ENCODE peak calls at places on chromosome 6, in eight cellular contexts. T is choroid plexus epithelial cell; R is heart left ventricle; M is pancreas; E is uterus; P is endothelial cell; S is cardiac muscle cell; N is activated CD8-positive, alpha-beta T cell treated with anti-CD3 and anti-CD28 coated beads for 36 hours. A is an unnamed sample.

GRCh38 chr6:114280239-114280982 is 62.4 kb downstream of the HS3ST5 start:
- DNase-seq in R (no peak), N (no peak), M (no peak), S (no peak), P (no peak), T (no peak), E (no peak), A (no peak)

GRCh38 chr6:106823732-106824351 is 150.7 kb downstream of the CD24 start:
- DNase-seq in T (no peak), N (no peak), S (no peak), P (no peak), E (no peak), M (peak), R (no peak), A (no peak)

GRCh38 chr6:139801571-139802321 is 427.3 kb upstream of the CITED2 start:
- DNase-seq in E (no peak), N (no peak), T (peak), P (no peak), R (no peak), S (peak), M (no peak), A (no peak)

GRCh38 chr6:9248125-9248524 is 812.8 kb upstream of the SLC35B3 start:
- DNase-seq in N (no peak), E (no peak), T (no peak), P (no peak), R (no peak), M (no peak), S (no peak), A (no peak)

GRCh38 chr6:134797400-134798113 is 152.3 kb downstream of the ALDH8A1 start:
- DNase-seq in S (no peak), T (no peak), R (peak), P (no peak), M (no peak), N (no peak), E (no peak), A (no peak)

GRCh38 chr6:168372871-168373270 is 53.3 kb upstream of the DACT2 start:
- DNase-seq in N (no peak), M (no peak), P (no peak), S (no peak), R (no peak), T (no peak), E (no peak), A (no peak)

GRCh38 chr6:89887452-89888137 is 6.7 kb upstream of the GJA10 start:
- DNase-seq in M (no peak), S (peak), R (no peak), T (peak), N (peak), E (no peak), P (no peak), A (no peak)

GRCh38 chr6:98260382-98260781 is 574.0 kb upstream of the POU3F2 start:
- DNase-seq in N (no peak), R (no peak), M (no peak), S (no peak), E (no peak), T (no peak), P (no peak), A (no peak)

GRCh38 chr6:30824698-30825097 is 59.6 kb upstream of the DDR1 start:
- DNase-seq in R (no peak), S (no peak), P (no peak), M (no peak), T (no peak), N (no peak), E (no peak), A (no peak)

GRCh38 chr6:119186490-119186889 is 108.0 kb upstream of the FAM184A start:
- DNase-seq in E (no peak), T (no peak), N (no peak), M (no peak), R (no peak), S (no peak), P (peak), A (no peak)

GRCh38 chr6:88670369-88670768 is 293.0 kb downstream of the RNGTT start:
- DNase-seq in R (no peak), N (no peak), E (no peak), M (no peak), S (no peak), P (no peak), T (no peak), A (no peak)

GRCh38 chr6:56786256-56786655 is 143.6 kb upstream of the DST start:
- DNase-seq in M (no peak), N (no peak), R (no peak), E (no peak), P (no peak), S (no peak), T (no peak), A (no peak)

GRCh38 chr6:55281215-55281614 is 46.1 kb upstream of the GFRAL start:
- DNase-seq in N (no peak), T (no peak), P (no peak), M (no peak), R (no peak), S (no peak), E (no peak), A (no peak)
- TF ChIP-seq CTCF in N (no peak), T (no peak), P (no peak), M (no peak), R (no peak), S (no peak), E (no peak), A (no peak)

DNA sequence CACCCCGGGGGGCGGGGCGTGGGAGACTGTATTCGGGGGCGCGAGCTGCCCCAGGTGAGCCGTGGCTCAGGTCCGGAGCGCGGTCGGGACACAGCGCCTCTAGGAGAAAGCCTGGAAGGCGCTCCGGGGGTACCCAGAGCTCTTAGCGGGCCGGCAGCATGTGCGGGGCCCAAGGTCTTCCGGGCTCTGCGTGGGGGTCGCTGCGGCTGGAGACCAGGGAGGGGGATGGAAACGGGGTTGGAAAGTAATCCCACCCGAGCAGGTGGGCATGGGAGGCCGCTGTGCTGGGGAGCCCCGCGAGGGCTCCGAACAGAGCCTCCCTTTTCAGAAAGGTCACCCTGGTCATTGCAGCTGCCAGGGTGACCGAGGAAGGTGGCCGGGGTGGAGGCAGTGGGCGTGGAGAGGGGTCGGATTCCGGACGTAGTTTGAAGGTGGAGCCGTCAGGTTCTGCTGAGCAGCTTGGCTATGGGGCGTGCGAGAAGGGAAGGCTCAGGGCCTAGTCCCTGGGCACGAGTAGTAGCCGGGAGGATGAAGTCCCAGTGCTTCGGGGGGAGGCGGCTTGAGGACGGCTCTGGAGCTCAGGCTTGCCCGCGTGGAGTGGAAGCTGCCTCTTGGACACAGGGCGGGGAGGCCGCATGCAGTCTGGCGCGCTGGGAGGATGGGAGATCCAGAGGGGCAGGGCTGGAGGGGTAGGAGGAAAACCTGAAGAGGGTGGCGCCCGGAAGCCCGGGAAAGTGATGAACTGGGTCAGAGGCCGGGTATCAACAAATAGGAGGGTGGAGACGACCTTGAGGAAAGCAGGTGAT is at the start of gene SIRT5:
- DNase-seq in R (peak), T (peak), N (peak), M (peak), S (peak), P (peak), E (peak), A (peak)
- TF ChIP-seq CTCF in R (no peak), T (no peak), N (no peak), M (no peak), S (peak), P (peak), E (peak), A (no peak)

GRCh38 chr6:3239110-3239830 is 11.8 kb upstream of the TUBB2B start:
- DNase-seq in E (no peak), P (no peak), M (no peak), T (no peak), S (no peak), N (no peak), R (no peak), A (no peak)
- TF ChIP-seq CTCF in E (no peak), P (peak), M (no peak), T (peak), S (peak), N (no peak), R (peak), A (no peak)

DNA sequence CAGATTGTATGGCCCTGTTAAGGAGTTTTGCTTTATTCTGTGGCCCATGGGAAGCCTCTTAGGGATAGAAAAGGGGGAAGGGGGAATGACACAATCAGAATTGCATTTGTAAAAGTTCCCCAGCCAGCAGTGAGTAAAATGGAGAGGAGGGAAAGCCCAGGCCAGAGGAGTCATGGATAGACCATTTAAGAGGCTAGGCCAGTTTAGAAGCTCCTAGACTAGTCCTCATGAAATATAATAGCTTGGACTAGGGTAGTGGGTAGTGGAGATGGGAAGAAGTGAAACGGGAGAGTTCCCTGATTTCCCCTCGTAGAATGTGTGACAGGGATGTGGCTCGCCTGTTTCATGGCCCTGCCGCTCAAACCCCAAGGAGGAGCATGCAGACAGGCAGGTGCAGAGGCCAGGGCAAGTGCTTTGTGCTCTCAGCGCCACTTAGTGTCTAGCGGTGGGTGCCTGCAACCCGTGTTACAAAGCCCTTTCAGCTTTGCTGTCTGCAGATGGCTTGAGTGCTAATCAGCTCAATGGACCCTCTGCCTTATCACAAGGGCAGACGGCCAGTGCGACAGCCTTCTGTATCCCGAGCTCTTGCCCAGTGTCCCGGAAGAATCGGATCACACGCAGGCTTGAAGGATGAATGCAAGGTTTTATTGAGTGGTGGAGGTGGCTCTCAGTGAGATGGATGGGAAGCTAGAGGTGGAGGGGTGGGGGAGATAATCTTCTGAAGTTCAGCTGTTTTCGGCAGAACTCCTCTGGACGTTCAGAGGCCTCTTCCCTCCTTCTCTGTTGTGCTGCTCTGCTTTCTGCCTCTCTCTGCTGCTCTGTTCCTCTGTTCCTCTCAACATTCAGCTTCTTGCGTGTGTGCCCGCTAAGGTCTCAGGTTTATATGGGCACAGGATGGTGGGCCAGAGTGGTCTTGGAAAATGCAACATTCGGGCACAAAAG is 141.1 kb downstream of the CEP57L1 start:
- DNase-seq in R (no peak), T (no peak), P (peak), S (no peak), E (no peak), M (peak), N (peak), A (no peak)
- TF ChIP-seq CTCF in R (no peak), T (no peak), P (no peak), S (no peak), E (no peak), M (no peak), N (no peak), A (no peak)

GRCh38 chr6:154241570-154241969 is 115.0 kb downstream of the IPCEF1 start:
- DNase-seq in M (no peak), S (no peak), N (no peak), T (peak), P (no peak), R (no peak), E (no peak), A (no peak)

GRCh38 chr6:154234019-154234772 is 122.4 kb downstream of the IPCEF1 start:
- DNase-seq in N (no peak), R (no peak), S (no peak), M (no peak), E (no peak), T (no peak), P (no peak), A (no peak)

GRCh38 chr6:154232013-154232920 is 124.3 kb downstream of the IPCEF1 start:
- DNase-seq in E (no peak), P (peak), R (no peak), T (peak), M (no peak), S (no peak), N (no peak), A (no peak)

GRCh38 chr6:154239392-154239791 is 117.2 kb downstream of the IPCEF1 start:
- DNase-seq in E (no peak), T (no peak), M (no peak), S (no peak), N (peak), P (no peak), R (no peak), A (no peak)

GRCh38 chr6:154236646-154237236 is 119.9 kb downstream of the IPCEF1 start:
- DNase-seq in T (no peak), R (no peak), P (no peak), E (no peak), S (no peak), N (no peak), M (no peak), A (no peak)
- TF ChIP-seq CTCF in T (no peak), R (no peak), P (no peak), E (no peak), S (no peak), N (no peak), M (no peak), A (no peak)

A was measured in omental fat pad.